ENCODE peak calls at places on chromosome 9, in four cellular contexts. C is islet precursor cell; O is stimulated activated CD8-positive, alpha-beta memory T cell treated with anti-CD3 and anti-CD28 coated beads, Interleukin-15, amount 100 ng/mL, for 4 hours; I is T-helper 1 cell. L is an unnamed sample.

GRCh38 chr9:129242971-129243561 is 65.0 kb upstream of the IER5L start:
- DNase-seq in I (no peak), O (no peak), C (no peak), L (no peak)

GRCh38 chr9:134189167-134189474 is 24.8 kb upstream of the RNU6ATAC start:
- DNase-seq in C (no peak), O (no peak), I (no peak), L (no peak)

GRCh38 chr9:70600479-70600878 is 186.0 kb upstream of the KLF9 start:
- DNase-seq in O (no peak), C (peak), I (no peak), L (no peak)

GRCh38 chr9:112850840-112851239 is 39.8 kb downstream of the SLC46A2 start:
- DNase-seq in I (no peak), O (no peak), C (peak), L (no peak)

GRCh38 chr9:130137870-130138653 is 34.1 kb upstream of the NCS1 start:
- DNase-seq in I (no peak), C (peak), O (no peak), L (no peak)

GRCh38 chr9:109282302-109282701 is 38.6 kb downstream of the EPB41L4B start:
- DNase-seq in O (no peak), C (no peak), I (no peak), L (no peak)

GRCh38 chr9:121242219-121242954 is 25.6 kb upstream of the GSN start:
- DNase-seq in O (no peak), I (no peak), C (no peak), L (no peak)

GRCh38 chr9:134103391-134103998 is 32.4 kb upstream of the WDR5 start:
- DNase-seq in I (no peak), O (no peak), C (no peak), L (no peak)

GRCh38 chr9:136290508-136291000 is 13.3 kb downstream of the CCDC187 start:
- DNase-seq in I (no peak), O (no peak), C (no peak), L (no peak)

GRCh38 chr9:108618906-108619550 is 236.8 kb downstream of the ACTL7B start:
- DNase-seq in C (no peak), I (no peak), O (no peak), L (no peak)

GRCh38 chr9:128940946-128941755 is 6.3 kb downstream of the DOLK start:
- DNase-seq in C (no peak), O (no peak), I (no peak), L (no peak)

GRCh38 chr9:131038256-131039128 is 29.5 kb downstream of the LAMC3 start:
- DNase-seq in C (no peak), I (no peak), O (no peak), L (no peak)

GRCh38 chr9:136052991-136053756 is 41.9 kb downstream of the NACC2 start:
- DNase-seq in C (peak), O (no peak), I (no peak), L (no peak)

GRCh38 chr9:18296702-18297531 is 177.0 kb upstream of the ADAMTSL1 start:
- DNase-seq in C (no peak), O (no peak), I (no peak), L (no peak)

GRCh38 chr9:32587901-32588300 is 14.9 kb upstream of the NDUFB6 start:
- DNase-seq in I (no peak), C (no peak), O (no peak), L (no peak)

GRCh38 chr9:23851024-23851629 is 25.1 kb upstream of the ELAVL2 start:
- DNase-seq in I (no peak), C (peak), O (no peak), L (no peak)

GRCh38 chr9:1505489-1505888 is 455.3 kb downstream of the DMRT2 start:
- DNase-seq in C (no peak), I (no peak), O (no peak), L (no peak)

GRCh38 chr9:115668506-115668905 is 485.1 kb upstream of the PAPPA start:
- DNase-seq in I (no peak), C (peak), O (no peak), L (no peak)

GRCh38 chr9:113526841-113527240 is 63.3 kb downstream of the RGS3 start:
- DNase-seq in I (no peak), C (no peak), O (no peak), L (no peak)